ENCODE peak calls at places on chromosomes 12 and 14, in five cellular contexts. J is fibroblast of pulmonary artery; A is GM20000; H is hypothalamus; W is activated CD4-positive, alpha-beta T cell treated with anti-CD3 and anti-CD28 coated beads for 48 hours. Z is an unnamed sample.
A peak's percentile ranks its signal among the peaks of the same experiment; 100 is the strongest.

GRCh38 chr14:89004195-89004594 is 179.7 kb downstream of the TTC8 start:
- DNase-seq in J (peak; percentile 45), A (no peak), H (no peak), W (no peak), Z (no peak)

GRCh38 chr14:64790478-64790877 is 86.3 kb downstream of the PLEKHG3 start:
- DNase-seq in J (no peak), A (no peak), H (no peak), W (no peak), Z (no peak)

GRCh38 chr14:95075789-95076188 is 81.5 kb downstream of the DICER1 start:
- DNase-seq in J (no peak), A (no peak), H (no peak), W (no peak), Z (no peak)

GRCh38 chr14:37583358-37584210 is 11.5 kb downstream of the FOXA1 start:
- DNase-seq in J (no peak), A (peak; percentile 16), H (no peak), W (no peak), Z (no peak)

GRCh38 chr14:65558363-65558762 is 145.8 kb downstream of the FUT8 start:
- DNase-seq in J (no peak), A (no peak), H (no peak), W (no peak), Z (no peak)

GRCh38 chr12:77940566-77940965 is 109.9 kb downstream of the NAV3 start:
- DNase-seq in J (peak; percentile 53), A (no peak), H (no peak), W (no peak), Z (no peak)

GRCh38 chr14:96861568-96862310 is 64.6 kb downstream of the VRK1 start:
- DNase-seq in J (no peak), A (no peak), H (no peak), W (no peak), Z (no peak)

GRCh38 chr12:52980096-52980694 is 26.1 kb upstream of the EIF4B start:
- DNase-seq in J (no peak), A (no peak), H (no peak), W (no peak), Z (no peak)

GRCh38 chr12:56645201-56645716 is 525 bp downstream of the ATP5F1B start:
- DNase-seq in J (no peak), A (no peak), H (no peak), W (peak; percentile 20), Z (no peak)

GRCh38 chr12:96040305-96041133 is 5.1 kb upstream of the LTA4H start:
- DNase-seq in J (no peak), A (no peak), H (no peak), W (no peak), Z (no peak)

GRCh38 chr12:47021298-47021697 is 58.1 kb upstream of the PCED1B start:
- DNase-seq in J (peak; percentile 92), A (peak; percentile 45), H (no peak), W (no peak), Z (no peak)

GRCh38 chr14:72588521-72588920 is 305.4 kb downstream of the DPF3 start:
- DNase-seq in J (no peak), A (peak; percentile 49), H (no peak), W (no peak), Z (no peak)

GRCh38 chr14:80445605-80446004 is 234.3 kb upstream of the DIO2 start:
- DNase-seq in J (no peak), A (no peak), H (no peak), W (no peak), Z (no peak)

GRCh38 chr12:96478011-96478410 is 11.4 kb upstream of the CFAP54 start:
- DNase-seq in J (no peak), A (no peak), H (no peak), W (no peak), Z (no peak)

GRCh38 chr12:116053479-116054195 is 223.9 kb downstream of the MED13L start:
- DNase-seq in J (peak; percentile 98), A (no peak), H (no peak), W (no peak), Z (no peak)